ENCODE peak calls at places on chromosomes 7 and 10, in five cellular contexts. R, Q, W, B and S are unnamed samples.
A peak's percentile ranks its signal among the peaks of the same experiment; 100 is the strongest.

GRCh38 chr10:122326385-122326784 is 48.1 kb upstream of the PLEKHA1 start:
- DNase-seq in R (no peak), W (no peak), Q (no peak), B (no peak), S (no peak)

GRCh38 chr10:94224656-94225055 is 138.1 kb downstream of the NOC3L start:
- DNase-seq in Q (no peak), W (peak; percentile 45), R (no peak), B (no peak), S (no peak)

GRCh38 chr10:132900211-132900756 is 42.1 kb downstream of the CFAP46 start:
- DNase-seq in B (no peak), Q (no peak), W (no peak), R (no peak), S (no peak)

GRCh38 chr10:33240931-33241330 is 93.5 kb downstream of the NRP1 start:
- DNase-seq in W (no peak), Q (no peak), R (peak; percentile 54), B (no peak), S (no peak)

GRCh38 chr7:46368871-46369270 is 447.8 kb upstream of the IGFBP3 start:
- DNase-seq in B (no peak), Q (no peak), W (no peak), R (no peak), S (no peak)

GRCh38 chr7:40815512-40815911 is 680.7 kb downstream of the SUGCT start:
- DNase-seq in Q (peak; percentile 33), B (no peak), R (peak; percentile 77), W (no peak), S (no peak)

GRCh38 chr10:49220031-49220430 is 31.8 kb upstream of the TMEM273 start:
- DNase-seq in R (no peak), W (no peak), B (no peak), Q (no peak), S (no peak)

GRCh38 chr10:12774219-12774894 is 227.2 kb downstream of the CCDC3 start:
- DNase-seq in B (peak; percentile 43), R (no peak), W (no peak), Q (no peak), S (no peak)

GRCh38 chr10:80468002-80468401 is 13.9 kb downstream of the TSPAN14 start:
- DNase-seq in Q (no peak), R (no peak), W (no peak), B (peak; percentile 88), S (peak; percentile 63)

GRCh38 chr10:21202766-21203457 is 305.8 kb upstream of the NEBL start:
- DNase-seq in R (peak; percentile 22), B (no peak), W (no peak), Q (no peak), S (no peak)

GRCh38 chr10:119517235-119518141 is 25.0 kb downstream of the RGS10 start:
- DNase-seq in Q (no peak), R (no peak), W (no peak), B (no peak), S (no peak)

GRCh38 chr10:49679480-49679893 is at the start of gene C10orf53:
- DNase-seq in W (no peak), R (peak; percentile 37), Q (no peak), B (peak; percentile 89), S (no peak)

GRCh38 chr7:12570148-12570528 is 382 bp upstream of the SCIN start:
- DNase-seq in R (no peak), W (no peak), B (peak; percentile 34), Q (no peak), S (peak; percentile 58)

GRCh38 chr7:103989200-103989784 is at the start of gene RELN:
- DNase-seq in B (peak; percentile 74), R (peak; percentile 33), W (peak; percentile 29), Q (no peak), S (no peak)

GRCh38 chr7:5452937-5453540 is 29.4 kb upstream of the TNRC18 start:
- DNase-seq in R (peak; percentile 70), Q (no peak), W (peak; percentile 66), B (peak; percentile 89), S (no peak)

GRCh38 chr10:24519950-24520349 is 203.7 kb downstream of the ARHGAP21 start:
- DNase-seq in B (peak; percentile 10), R (no peak), Q (no peak), W (no peak), S (no peak)

GRCh38 chr10:70337201-70337651 is 45.2 kb downstream of the LRRC20 start:
- DNase-seq in B (peak; percentile 66), Q (no peak), W (no peak), R (peak; percentile 65), S (no peak)

GRCh38 chr10:100151901-100152300 is 33.9 kb downstream of the ERLIN1 start:
- DNase-seq in R (no peak), W (no peak), Q (no peak), B (no peak), S (no peak)

GRCh38 chr7:155378580-155378934 is 79.4 kb upstream of the EN2 start:
- DNase-seq in B (no peak), Q (no peak), R (no peak), W (no peak), S (no peak)

GRCh38 chr7:136138991-136139390 is 161.8 kb upstream of the MTPN start:
- DNase-seq in W (no peak), B (no peak), Q (no peak), R (no peak), S (no peak)

GRCh38 chr7:17709127-17709526 is 231.2 kb downstream of the SNX13 start:
- DNase-seq in W (no peak), R (no peak), Q (no peak), B (no peak), S (no peak)

GRCh38 chr10:108104697-108105096 is 940.2 kb upstream of the SORCS1 start:
- DNase-seq in B (no peak), W (no peak), R (no peak), Q (no peak), S (no peak)
- TF ChIP-seq CTCF in B (no peak), W (no peak), R (no peak), Q (no peak), S (no peak)

DNA sequence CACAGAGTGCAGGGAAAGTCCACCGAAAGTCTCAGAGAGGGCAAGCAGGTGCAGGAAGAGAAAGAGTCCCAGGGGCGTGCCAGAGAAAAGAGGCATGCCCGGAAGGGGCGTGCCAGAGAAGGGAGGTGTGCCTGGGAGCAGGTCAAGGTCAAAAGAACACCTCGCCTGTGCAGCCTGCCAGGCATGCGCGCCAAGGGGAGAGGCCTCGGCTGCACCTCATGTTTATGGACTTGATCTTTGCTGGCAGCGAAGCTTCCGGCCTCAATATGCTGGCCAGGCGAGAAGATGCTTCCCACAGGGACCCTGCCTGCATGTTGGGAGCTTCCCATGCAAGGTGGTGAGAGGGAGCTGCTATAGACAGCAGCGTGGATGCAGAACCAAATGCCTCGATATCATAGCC is 192.6 kb upstream of the PPP2R2D start:
- DNase-seq in B (no peak), W (no peak), Q (no peak), R (no peak), S (no peak)
- H3K4me2 ChIP-seq in B (no peak overlapping the region), W (no peak overlapping the region), Q (no peak overlapping the region), R (no peak overlapping the region), S (no peak overlapping the region)

GRCh38 chr7:64562246-64562620 is 638 bp downstream of the ZNF680 start:
- DNase-seq in W (peak; percentile 11), Q (no peak), R (peak; percentile 3), B (no peak), S (no peak)
- H3K4me3 ChIP-seq in W (peak overlapping the region; percentile 74), Q (peak overlapping the region; percentile 93), R (peak overlapping the region; percentile 100), B (no peak overlapping the region), S (peak overlapping the region; percentile 83)

GRCh38 chr10:127196227-127196954 is at the start of gene INSYN2A:
- DNase-seq in W (peak; percentile 46), Q (no peak), B (peak; percentile 85), R (peak; percentile 60), S (no peak)
- TF ChIP-seq CTCF in W (peak; percentile 38), Q (no peak), B (peak; percentile 51), R (peak; percentile 22), S (no peak)

DNA sequence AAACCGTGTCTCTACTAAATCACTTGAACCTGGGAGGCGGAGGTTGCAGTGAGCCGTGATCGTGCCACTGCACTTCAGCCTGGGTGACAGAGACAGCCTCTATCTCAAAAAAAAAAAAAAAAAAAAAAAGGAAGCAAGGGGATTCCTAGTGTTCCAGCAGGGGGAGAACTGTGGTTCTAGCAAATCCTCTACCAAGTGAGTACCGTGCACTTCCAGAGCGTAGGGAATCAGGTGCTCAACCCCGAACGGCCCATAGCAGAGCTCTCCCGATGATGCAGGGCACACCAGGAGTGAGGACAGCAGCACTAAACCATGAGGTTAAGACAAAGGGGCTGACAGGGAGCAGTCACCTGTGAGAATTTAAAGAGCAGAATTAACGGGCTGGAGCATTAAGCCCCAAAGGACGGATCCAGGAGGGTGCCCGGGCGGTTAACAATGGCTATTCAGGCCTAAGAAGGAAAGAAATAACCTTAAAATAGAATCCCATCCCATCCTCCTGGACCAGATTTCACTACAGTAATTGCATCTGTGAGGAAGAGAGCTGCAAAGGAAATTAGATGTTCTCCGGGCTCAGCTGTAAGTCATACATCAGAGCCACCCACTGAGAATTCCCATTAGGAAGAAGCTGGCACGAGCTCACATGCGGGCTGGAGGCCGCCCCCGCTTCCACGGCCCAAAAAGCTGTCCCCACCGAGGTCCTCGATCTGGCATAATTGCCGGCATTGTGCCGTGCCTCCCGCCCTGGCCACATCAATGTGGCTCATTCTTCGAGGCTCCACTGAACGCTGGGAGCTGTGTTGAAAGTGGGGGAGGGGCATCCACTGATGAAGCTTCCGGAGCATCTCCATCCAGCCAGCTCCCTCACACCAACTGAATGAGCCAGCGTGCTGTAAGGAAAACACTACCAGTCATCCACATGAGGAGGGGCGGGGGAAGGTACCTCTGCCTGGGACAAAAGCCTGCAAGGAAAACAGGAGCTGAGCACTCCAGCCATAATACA is 173.4 kb downstream of the PTPRN2 start:
- DNase-seq in Q (no peak), R (no peak), W (peak; percentile 21), B (peak; percentile 77), S (no peak)
- H3K4me2 ChIP-seq in Q (no peak overlapping the region), R (no peak overlapping the region), W (no peak overlapping the region), B (peak overlapping the region; percentile 61), S (no peak overlapping the region)

GRCh38 chr7:27176343-27176731 is 2.2 kb upstream of the HOXA10 start:
- DNase-seq in B (no peak), R (no peak), Q (no peak), W (no peak), S (no peak)
- H3K4me3 ChIP-seq in B (no peak overlapping the region), R (no peak overlapping the region), Q (no peak overlapping the region), W (no peak overlapping the region), S (no peak overlapping the region)